ENCODE peak calls at places on chromosomes 12 and 14, in four cellular contexts. O is WTC11, W is HepG2, E is K562. M is an unnamed sample.

GRCh38 chr12:56694161-56694560 is 6.1 kb upstream of the PTGES3 start:
- DNase-seq in E (no peak), O (no peak), W (no peak), M (no peak)

GRCh38 chr14:30034049-30034635 is 106.5 kb upstream of the PRKD1 start:
- DNase-seq in W (no peak), E (no peak), O (no peak), M (no peak)

GRCh38 chr14:22614240-22614799 is 16.2 kb downstream of the ABHD4 start:
- DNase-seq in E (peak; percentile 18), W (peak; percentile 83), O (no peak), M (no peak)

GRCh38 chr12:126182619-126183236 is 1117.5 kb downstream of the AACS start:
- DNase-seq in E (no peak), O (no peak), W (no peak), M (no peak)

GRCh38 chr12:122117979-122118378 is 39.4 kb downstream of the MLXIP start:
- DNase-seq in W (no peak), O (no peak), E (no peak), M (no peak)

GRCh38 chr12:127717293-127717692 is 549.7 kb upstream of the TMEM132C start:
- DNase-seq in W (no peak), E (no peak), O (no peak), M (no peak)

GRCh38 chr14:102317564-102318248 is 1.8 kb upstream of the ZNF839 start:
- DNase-seq in E (no peak), O (no peak), W (peak; percentile 71), M (no peak)

GRCh38 chr12:71900091-71900490 is 38.6 kb upstream of the TPH2 start:
- DNase-seq in E (peak; percentile 6), O (no peak), W (peak; percentile 6), M (no peak)

GRCh38 chr12:131675126-131676080 is 35.5 kb upstream of the SFSWAP start:
- DNase-seq in W (no peak), O (no peak), E (no peak), M (peak; percentile 3)

GRCh38 chr12:103833095-103833777 is 7.8 kb downstream of the NT5DC3 start:
- DNase-seq in O (no peak), W (no peak), E (no peak), M (no peak)

GRCh38 chr14:22226381-22226780 is 362.6 kb downstream of the DAD1 start:
- DNase-seq in E (peak; percentile 3), W (no peak), O (no peak), M (no peak)

GRCh38 chr14:92461891-92462290 is 51.7 kb upstream of the RIN3 start:
- DNase-seq in W (no peak), E (no peak), O (no peak), M (no peak)

GRCh38 chr14:30330452-30330851 is 228.5 kb upstream of the G2E3 start:
- DNase-seq in W (no peak), O (no peak), E (peak; percentile 13), M (peak; percentile 8)

GRCh38 chr12:116152268-116152667 is 125.2 kb downstream of the MED13L start:
- DNase-seq in W (no peak), E (no peak), O (no peak), M (no peak)

GRCh38 chr14:81772391-81772790 is 238.7 kb upstream of the SEL1L start:
- DNase-seq in E (no peak), O (no peak), W (no peak), M (no peak)

GRCh38 chr12:95653761-95654546 is 102.7 kb upstream of the USP44 start:
- DNase-seq in E (no peak), O (no peak), W (peak; percentile 70), M (no peak)

GRCh38 chr12:4817813-4818212 is 91.9 kb upstream of the KCNA1 start:
- DNase-seq in E (no peak), W (no peak), O (no peak), M (no peak)

GRCh38 chr12:132398386-132398991 is 69.1 kb upstream of the GALNT9 start:
- DNase-seq in O (no peak), E (no peak), W (no peak), M (no peak)

GRCh38 chr12:107352347-107353081 is 259.2 kb upstream of the CRY1 start:
- DNase-seq in O (no peak), E (no peak), W (peak; percentile 92), M (no peak)

GRCh38 chr14:59246566-59246965 is 58.1 kb downstream of the DAAM1 start:
- DNase-seq in O (no peak), W (no peak), E (no peak), M (no peak)

GRCh38 chr12:49868449-49868848 is 25.5 kb upstream of the BCDIN3D start:
- DNase-seq in W (no peak), O (no peak), E (no peak), M (no peak)

GRCh38 chr12:131979606-131980005 is 29.9 kb downstream of the EP400 start:
- DNase-seq in E (no peak), O (no peak), W (no peak), M (no peak)

GRCh38 chr14:100440207-100440631 is 117.1 kb downstream of the SLC25A47 start:
- DNase-seq in W (peak; percentile 73), O (peak; percentile 72), E (peak; percentile 76), M (peak; percentile 66)

GRCh38 chr12:109494348-109494881 is 17.0 kb downstream of the UBE3B start:
- DNase-seq in E (no peak), O (no peak), W (peak; percentile 93), M (no peak)

GRCh38 chr14:41607119-41607785 is 576 bp downstream of the LRFN5 start:
- DNase-seq in O (peak; percentile 12), W (no peak), E (no peak), M (no peak)

GRCh38 chr12:101459642-101460346 is 15.3 kb upstream of the SPIC start:
- DNase-seq in W (peak; percentile 74), E (peak; percentile 21), O (no peak), M (no peak)

GRCh38 chr12:5567021-5567744 is 135.3 kb downstream of the NTF3 start:
- DNase-seq in W (no peak), O (no peak), E (no peak), M (peak; percentile 19)

GRCh38 chr12:29743801-29744200 is 39.9 kb downstream of the TMTC1 start:
- DNase-seq in O (no peak), E (no peak), W (no peak), M (no peak)

GRCh38 chr12:7915911-7916403 is 20.0 kb downstream of the SLC2A3 start:
- DNase-seq in W (no peak), E (no peak), O (peak; percentile 25), M (peak; percentile 9)

GRCh38 chr12:55850893-55851292 is 8.2 kb upstream of the MMP19 start:
- DNase-seq in W (no peak), E (no peak), O (no peak), M (no peak)

GRCh38 chr14:87108726-87109125 is 884.3 kb downstream of the GALC start:
- DNase-seq in W (no peak), O (no peak), E (no peak), M (no peak)

GRCh38 chr14:27338012-27338411 is 740.2 kb upstream of the NOVA1 start:
- DNase-seq in E (no peak), O (no peak), W (no peak), M (no peak)

GRCh38 chr12:117580718-117581062 is 219.3 kb upstream of the NOS1 start:
- DNase-seq in O (peak; percentile 98), E (peak; percentile 88), W (no peak), M (peak; percentile 70)

DNA sequence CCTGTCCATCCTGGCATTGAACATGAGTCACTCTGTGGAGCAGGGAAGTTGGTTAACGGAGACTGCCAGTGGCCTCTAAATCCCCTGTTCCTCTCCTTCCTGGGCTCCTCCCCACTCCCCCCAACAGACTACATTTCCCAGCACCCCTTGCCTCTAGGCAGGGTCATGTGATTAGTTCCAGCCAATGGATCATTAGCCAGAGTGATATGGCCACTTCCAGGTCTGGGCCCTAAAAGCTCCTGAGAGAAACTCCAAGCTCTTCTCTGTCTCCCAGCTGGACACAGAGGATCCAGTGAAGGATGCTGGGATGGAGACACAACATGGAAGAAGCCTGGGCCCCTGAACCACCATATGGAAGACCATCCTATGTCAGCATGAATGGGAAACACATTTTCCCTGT is 54.4 kb upstream of the RFLNA start:
- DNase-seq in W (no peak), E (peak; percentile 90), O (peak; percentile 35), M (peak; percentile 57)
- TF ChIP-seq FOXJ3 in W (no peak), E (no peak), O (no peak), M (no peak)

GRCh38 chr14:68285421-68286179 is 466.0 kb downstream of the RAD51B start:
- DNase-seq in O (no peak), E (no peak), W (no peak), M (no peak)
- TF ChIP-seq FOXJ3 in O (no peak), E (no peak), W (no peak), M (no peak)

GRCh38 chr12:91413591-91413990 is 231.0 kb upstream of the DCN start:
- DNase-seq in E (no peak), W (no peak), O (no peak), M (peak; percentile 57)
- TF ChIP-seq FOXJ3 in E (no peak), W (no peak), O (no peak), M (peak; percentile 85)

GRCh38 chr12:33609910-33610309 is 170.3 kb upstream of the SYT10 start:
- DNase-seq in O (no peak), E (no peak), W (no peak), M (no peak)

DNA sequence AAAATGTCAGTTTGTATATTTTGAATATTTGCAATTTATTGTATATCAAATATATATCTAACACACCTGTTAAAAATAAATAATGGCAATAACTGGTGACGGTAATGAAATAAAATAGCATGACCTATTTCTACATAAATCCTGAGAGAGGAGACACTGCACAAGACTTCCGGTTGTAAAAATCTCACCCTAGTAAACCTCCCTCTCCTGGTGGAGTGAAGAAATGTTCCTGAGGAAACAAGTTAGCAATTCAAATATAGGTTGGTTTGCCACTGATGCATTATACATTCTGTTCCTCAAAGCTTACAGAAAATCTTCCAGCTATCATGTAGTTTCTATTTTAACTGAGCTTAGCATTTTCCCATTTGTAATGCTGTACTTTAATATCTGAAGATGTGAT is 166.2 kb upstream of the SYT10 start:
- DNase-seq in E (peak; percentile 30), O (no peak), W (peak; percentile 10), M (peak; percentile 2)
- TF ChIP-seq FOXJ3 in E (no peak), O (no peak), W (no peak), M (no peak)

DNA sequence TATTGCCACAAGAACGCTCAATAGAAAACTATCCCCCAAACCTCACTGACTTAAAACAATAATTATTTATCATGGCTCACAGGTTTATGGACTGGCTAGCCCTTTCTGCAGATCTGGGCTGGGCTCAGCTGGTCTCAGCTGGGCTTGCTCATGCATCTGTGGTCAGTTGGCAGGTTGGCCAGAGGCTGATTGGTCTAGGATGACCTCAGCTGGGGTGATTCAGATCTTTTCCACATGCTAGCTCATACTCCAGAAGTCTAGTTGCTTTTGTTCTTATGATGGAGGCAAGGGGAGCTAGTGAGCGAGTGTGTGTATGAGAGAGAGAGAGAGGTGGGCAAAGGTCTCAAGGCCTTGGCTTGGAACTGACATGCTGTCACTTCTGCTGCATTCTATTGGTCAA is 181.2 kb upstream of the NRXN3 start:
- DNase-seq in O (no peak), E (peak; percentile 27), W (peak; percentile 6), M (no peak)
- TF ChIP-seq FOXJ3 in O (no peak), E (no peak), W (no peak), M (no peak)

M was measured in SK-N-SH.